ENCODE peak calls at places on chromosomes 7 and 10, in eight cellular contexts. One of them, this sample, is unnamed.

GRCh38 chr10:132335189-132336063 is 3.4 kb downstream of the LRRC27 start:
- DNase-seq in NCI-H748 treated with DMSO at 0.1 percent for 48 hours: no peak
- DNase-seq in amygdala: no peak
- DNase-seq in NCI-H1092: no peak
- DNase-seq in NCI-H460: no peak
- DNase-seq in fibroblast of mammary gland: no peak
- DNase-seq in activated naive CD4-positive, alpha-beta T cell: no peak
- DNase-seq in GM23338: peak
- DNase-seq in this sample: no peak

GRCh38 chr10:53918755-53919154 is 882.3 kb downstream of the PCDH15 start:
- DNase-seq in NCI-H748 treated with DMSO at 0.1 percent for 48 hours: no peak
- DNase-seq in amygdala: no peak
- DNase-seq in NCI-H1092: no peak
- DNase-seq in NCI-H460: no peak
- DNase-seq in fibroblast of mammary gland: no peak
- DNase-seq in activated naive CD4-positive, alpha-beta T cell: no peak
- DNase-seq in GM23338: peak
- DNase-seq in this sample: no peak

GRCh38 chr10:62017141-62017870 is 115.8 kb downstream of the ARID5B start:
- DNase-seq in NCI-H748 treated with DMSO at 0.1 percent for 48 hours: no peak
- DNase-seq in amygdala: no peak
- DNase-seq in NCI-H1092: no peak
- DNase-seq in NCI-H460: no peak
- DNase-seq in fibroblast of mammary gland: peak
- DNase-seq in activated naive CD4-positive, alpha-beta T cell: no peak
- DNase-seq in GM23338: no peak
- DNase-seq in this sample: no peak

GRCh38 chr10:131657318-131657984 is 243.4 kb upstream of the PPP2R2D start:
- DNase-seq in NCI-H748 treated with DMSO at 0.1 percent for 48 hours: no peak
- DNase-seq in amygdala: no peak
- DNase-seq in NCI-H1092: no peak
- DNase-seq in NCI-H460: no peak
- DNase-seq in fibroblast of mammary gland: no peak
- DNase-seq in activated naive CD4-positive, alpha-beta T cell: no peak
- DNase-seq in GM23338: no peak
- DNase-seq in this sample: no peak

GRCh38 chr7:135335628-135336139 is 102.0 kb downstream of the STRA8 start:
- DNase-seq in NCI-H748 treated with DMSO at 0.1 percent for 48 hours: peak
- DNase-seq in amygdala: no peak
- DNase-seq in NCI-H1092: peak
- DNase-seq in NCI-H460: peak
- DNase-seq in fibroblast of mammary gland: peak
- DNase-seq in activated naive CD4-positive, alpha-beta T cell: no peak
- DNase-seq in GM23338: peak
- DNase-seq in this sample: peak

GRCh38 chr7:90209776-90210175 is 1.8 kb upstream of the STEAP2 start:
- DNase-seq in NCI-H748 treated with DMSO at 0.1 percent for 48 hours: no peak
- DNase-seq in amygdala: no peak
- DNase-seq in NCI-H1092: no peak
- DNase-seq in NCI-H460: no peak
- DNase-seq in fibroblast of mammary gland: peak
- DNase-seq in activated naive CD4-positive, alpha-beta T cell: no peak
- DNase-seq in GM23338: no peak
- DNase-seq in this sample: no peak

GRCh38 chr10:22932626-22933370 is 4.9 kb downstream of the ARMC3 start:
- DNase-seq in NCI-H748 treated with DMSO at 0.1 percent for 48 hours: no peak
- DNase-seq in amygdala: no peak
- DNase-seq in NCI-H1092: no peak
- DNase-seq in NCI-H460: no peak
- DNase-seq in fibroblast of mammary gland: peak
- DNase-seq in activated naive CD4-positive, alpha-beta T cell: no peak
- DNase-seq in GM23338: no peak
- DNase-seq in this sample: no peak

GRCh38 chr10:110706690-110707098 is 62.6 kb downstream of the RBM20 start:
- DNase-seq in NCI-H748 treated with DMSO at 0.1 percent for 48 hours: no peak
- DNase-seq in amygdala: no peak
- DNase-seq in NCI-H1092: no peak
- DNase-seq in NCI-H460: no peak
- DNase-seq in fibroblast of mammary gland: peak
- DNase-seq in activated naive CD4-positive, alpha-beta T cell: no peak
- DNase-seq in GM23338: peak
- DNase-seq in this sample: no peak

GRCh38 chr10:50501899-50502556 is 121.7 kb downstream of the SGMS1 start:
- DNase-seq in NCI-H748 treated with DMSO at 0.1 percent for 48 hours: no peak
- DNase-seq in amygdala: no peak
- DNase-seq in NCI-H1092: no peak
- DNase-seq in NCI-H460: no peak
- DNase-seq in fibroblast of mammary gland: no peak
- DNase-seq in activated naive CD4-positive, alpha-beta T cell: no peak
- DNase-seq in GM23338: peak
- DNase-seq in this sample: no peak

GRCh38 chr10:91201213-91201996 is 19.1 kb upstream of the PCGF5 start:
- DNase-seq in NCI-H748 treated with DMSO at 0.1 percent for 48 hours: no peak
- DNase-seq in amygdala: no peak
- DNase-seq in NCI-H1092: no peak
- DNase-seq in NCI-H460: no peak
- DNase-seq in fibroblast of mammary gland: peak
- DNase-seq in activated naive CD4-positive, alpha-beta T cell: no peak
- DNase-seq in GM23338: no peak
- DNase-seq in this sample: no peak

GRCh38 chr10:49749144-49749543 is 13.0 kb downstream of the OGDHL start:
- DNase-seq in NCI-H748 treated with DMSO at 0.1 percent for 48 hours: no peak
- DNase-seq in amygdala: no peak
- DNase-seq in NCI-H1092: no peak
- DNase-seq in NCI-H460: no peak
- DNase-seq in fibroblast of mammary gland: no peak
- DNase-seq in activated naive CD4-positive, alpha-beta T cell: no peak
- DNase-seq in GM23338: no peak
- DNase-seq in this sample: no peak

GRCh38 chr7:81715984-81716588 is 53.8 kb downstream of the HGF start:
- DNase-seq in NCI-H748 treated with DMSO at 0.1 percent for 48 hours: no peak
- DNase-seq in amygdala: no peak
- DNase-seq in NCI-H1092: peak
- DNase-seq in NCI-H460: peak
- DNase-seq in fibroblast of mammary gland: peak
- DNase-seq in activated naive CD4-positive, alpha-beta T cell: no peak
- DNase-seq in GM23338: peak
- DNase-seq in this sample: no peak

GRCh38 chr7:12839508-12840153 is 152.2 kb downstream of the ARL4A start:
- DNase-seq in NCI-H748 treated with DMSO at 0.1 percent for 48 hours: no peak
- DNase-seq in amygdala: no peak
- DNase-seq in NCI-H1092: no peak
- DNase-seq in NCI-H460: no peak
- DNase-seq in fibroblast of mammary gland: no peak
- DNase-seq in activated naive CD4-positive, alpha-beta T cell: no peak
- DNase-seq in GM23338: peak
- DNase-seq in this sample: no peak

GRCh38 chr7:136104269-136104603 is 127.1 kb upstream of the MTPN start:
- DNase-seq in NCI-H748 treated with DMSO at 0.1 percent for 48 hours: no peak
- DNase-seq in amygdala: no peak
- DNase-seq in NCI-H1092: no peak
- DNase-seq in NCI-H460: no peak
- DNase-seq in fibroblast of mammary gland: no peak
- DNase-seq in activated naive CD4-positive, alpha-beta T cell: no peak
- DNase-seq in GM23338: no peak
- DNase-seq in this sample: no peak

GRCh38 chr10:102285134-102285533 is 39.8 kb downstream of the GBF1 start:
- DNase-seq in NCI-H748 treated with DMSO at 0.1 percent for 48 hours: no peak
- DNase-seq in amygdala: no peak
- DNase-seq in NCI-H1092: no peak
- DNase-seq in NCI-H460: no peak
- DNase-seq in fibroblast of mammary gland: no peak
- DNase-seq in activated naive CD4-positive, alpha-beta T cell: no peak
- DNase-seq in GM23338: no peak
- DNase-seq in this sample: no peak

GRCh38 chr7:138001529-138002095 is at the start of gene CREB3L2:
- DNase-seq in NCI-H748 treated with DMSO at 0.1 percent for 48 hours: peak
- DNase-seq in amygdala: peak
- DNase-seq in NCI-H1092: peak
- DNase-seq in NCI-H460: no peak
- DNase-seq in fibroblast of mammary gland: peak
- DNase-seq in activated naive CD4-positive, alpha-beta T cell: peak
- DNase-seq in GM23338: peak
- DNase-seq in this sample: peak

GRCh38 chr10:79069325-79070090 is 742 bp downstream of the ZMIZ1 start:
- DNase-seq in NCI-H748 treated with DMSO at 0.1 percent for 48 hours: no peak
- DNase-seq in amygdala: peak
- DNase-seq in NCI-H1092: no peak
- DNase-seq in NCI-H460: no peak
- DNase-seq in fibroblast of mammary gland: no peak
- DNase-seq in activated naive CD4-positive, alpha-beta T cell: peak
- DNase-seq in GM23338: peak
- DNase-seq in this sample: no peak

GRCh38 chr10:110919349-110919931 is at the start of gene SHOC2:
- DNase-seq in NCI-H748 treated with DMSO at 0.1 percent for 48 hours: no peak
- DNase-seq in amygdala: peak
- DNase-seq in NCI-H1092: peak
- DNase-seq in NCI-H460: no peak
- DNase-seq in fibroblast of mammary gland: no peak
- DNase-seq in activated naive CD4-positive, alpha-beta T cell: peak
- DNase-seq in GM23338: peak
- DNase-seq in this sample: peak

GRCh38 chr7:116392806-116393205 is 106.7 kb upstream of the CAV2 start:
- DNase-seq in NCI-H748 treated with DMSO at 0.1 percent for 48 hours: no peak
- DNase-seq in amygdala: no peak
- DNase-seq in NCI-H1092: no peak
- DNase-seq in NCI-H460: no peak
- DNase-seq in fibroblast of mammary gland: no peak
- DNase-seq in activated naive CD4-positive, alpha-beta T cell: no peak
- DNase-seq in GM23338: no peak
- DNase-seq in this sample: no peak

GRCh38 chr10:9858816-9859215 is 1158.9 kb upstream of the CELF2 start:
- DNase-seq in NCI-H748 treated with DMSO at 0.1 percent for 48 hours: no peak
- DNase-seq in amygdala: no peak
- DNase-seq in NCI-H1092: no peak
- DNase-seq in NCI-H460: no peak
- DNase-seq in fibroblast of mammary gland: peak
- DNase-seq in activated naive CD4-positive, alpha-beta T cell: no peak
- DNase-seq in GM23338: no peak
- DNase-seq in this sample: no peak

GRCh38 chr7:41544241-41544640 is 158.6 kb downstream of the INHBA start:
- DNase-seq in NCI-H748 treated with DMSO at 0.1 percent for 48 hours: no peak
- DNase-seq in amygdala: no peak
- DNase-seq in NCI-H1092: no peak
- DNase-seq in NCI-H460: no peak
- DNase-seq in fibroblast of mammary gland: peak
- DNase-seq in activated naive CD4-positive, alpha-beta T cell: no peak
- DNase-seq in GM23338: no peak
- DNase-seq in this sample: no peak

GRCh38 chr10:117615649-117616048 is 73.1 kb downstream of the EMX2 start:
- DNase-seq in NCI-H748 treated with DMSO at 0.1 percent for 48 hours: no peak
- DNase-seq in amygdala: no peak
- DNase-seq in NCI-H1092: no peak
- DNase-seq in NCI-H460: no peak
- DNase-seq in fibroblast of mammary gland: no peak
- DNase-seq in activated naive CD4-positive, alpha-beta T cell: no peak
- DNase-seq in GM23338: no peak
- DNase-seq in this sample: no peak

GRCh38 chr7:23469150-23469960 is 936 bp downstream of the IGF2BP3 start:
- DNase-seq in NCI-H748 treated with DMSO at 0.1 percent for 48 hours: no peak
- DNase-seq in amygdala: no peak
- DNase-seq in NCI-H1092: peak
- DNase-seq in NCI-H460: no peak
- DNase-seq in fibroblast of mammary gland: no peak
- DNase-seq in activated naive CD4-positive, alpha-beta T cell: no peak
- DNase-seq in GM23338: no peak
- DNase-seq in this sample: no peak

GRCh38 chr10:107740962-107741690 is 576.6 kb upstream of the SORCS1 start:
- DNase-seq in NCI-H748 treated with DMSO at 0.1 percent for 48 hours: no peak
- DNase-seq in amygdala: no peak
- DNase-seq in NCI-H1092: no peak
- DNase-seq in NCI-H460: peak
- DNase-seq in fibroblast of mammary gland: peak
- DNase-seq in activated naive CD4-positive, alpha-beta T cell: no peak
- DNase-seq in GM23338: no peak
- DNase-seq in this sample: no peak

GRCh38 chr7:157658851-157659412 is 322.1 kb downstream of the DNAJB6 start:
- DNase-seq in NCI-H748 treated with DMSO at 0.1 percent for 48 hours: no peak
- DNase-seq in amygdala: no peak
- DNase-seq in NCI-H1092: no peak
- DNase-seq in NCI-H460: no peak
- DNase-seq in fibroblast of mammary gland: peak
- DNase-seq in activated naive CD4-positive, alpha-beta T cell: no peak
- DNase-seq in GM23338: no peak
- DNase-seq in this sample: no peak

GRCh38 chr10:43201545-43202131 is 63.4 kb downstream of the CSGALNACT2 start:
- DNase-seq in NCI-H748 treated with DMSO at 0.1 percent for 48 hours: no peak
- DNase-seq in amygdala: no peak
- DNase-seq in NCI-H1092: no peak
- DNase-seq in NCI-H460: no peak
- DNase-seq in fibroblast of mammary gland: no peak
- DNase-seq in activated naive CD4-positive, alpha-beta T cell: no peak
- DNase-seq in GM23338: no peak
- DNase-seq in this sample: no peak

GRCh38 chr10:69815099-69815498 is 13.4 kb downstream of the COL13A1 start:
- DNase-seq in NCI-H748 treated with DMSO at 0.1 percent for 48 hours: no peak
- DNase-seq in amygdala: no peak
- DNase-seq in NCI-H1092: no peak
- DNase-seq in NCI-H460: no peak
- DNase-seq in fibroblast of mammary gland: no peak
- DNase-seq in activated naive CD4-positive, alpha-beta T cell: no peak
- DNase-seq in GM23338: no peak
- DNase-seq in this sample: no peak

GRCh38 chr7:80830584-80831319 is 88.1 kb downstream of the SEMA3C start:
- DNase-seq in NCI-H748 treated with DMSO at 0.1 percent for 48 hours: no peak
- DNase-seq in amygdala: no peak
- DNase-seq in NCI-H1092: no peak
- DNase-seq in NCI-H460: no peak
- DNase-seq in fibroblast of mammary gland: peak
- DNase-seq in activated naive CD4-positive, alpha-beta T cell: no peak
- DNase-seq in GM23338: no peak
- DNase-seq in this sample: no peak

GRCh38 chr7:113099284-113099919 is 12.8 kb upstream of the GPR85 start:
- DNase-seq in NCI-H748 treated with DMSO at 0.1 percent for 48 hours: no peak
- DNase-seq in amygdala: no peak
- DNase-seq in NCI-H1092: no peak
- DNase-seq in NCI-H460: no peak
- DNase-seq in fibroblast of mammary gland: no peak
- DNase-seq in activated naive CD4-positive, alpha-beta T cell: no peak
- DNase-seq in GM23338: peak
- DNase-seq in this sample: peak

GRCh38 chr10:42866115-42866995 is 83.8 kb downstream of the BMS1 start:
- DNase-seq in NCI-H748 treated with DMSO at 0.1 percent for 48 hours: peak
- DNase-seq in amygdala: peak
- DNase-seq in NCI-H1092: peak
- DNase-seq in NCI-H460: peak
- DNase-seq in fibroblast of mammary gland: peak
- DNase-seq in activated naive CD4-positive, alpha-beta T cell: peak
- DNase-seq in GM23338: peak
- DNase-seq in this sample: peak

GRCh38 chr7:44324204-44325126 is 929 bp downstream of the CAMK2B start:
- DNase-seq in NCI-H748 treated with DMSO at 0.1 percent for 48 hours: no peak
- DNase-seq in amygdala: no peak
- DNase-seq in NCI-H1092: no peak
- DNase-seq in NCI-H460: no peak
- DNase-seq in fibroblast of mammary gland: no peak
- DNase-seq in activated naive CD4-positive, alpha-beta T cell: no peak
- DNase-seq in GM23338: peak
- DNase-seq in this sample: no peak

GRCh38 chr10:132684164-132684891 is 101.6 kb downstream of the NKX6-2 start:
- DNase-seq in NCI-H748 treated with DMSO at 0.1 percent for 48 hours: no peak
- DNase-seq in amygdala: no peak
- DNase-seq in NCI-H1092: no peak
- DNase-seq in NCI-H460: no peak
- DNase-seq in fibroblast of mammary gland: peak
- DNase-seq in activated naive CD4-positive, alpha-beta T cell: no peak
- DNase-seq in GM23338: no peak
- DNase-seq in this sample: no peak

This sample was measured in prostate gland.